ENCODE peak calls at places on chromosomes 4 and X, in eight cellular contexts. One of them, this sample, is unnamed.

GRCh38 chrX:106791495-106791894 is 11.0 kb upstream of the TBC1D8B start:
- DNase-seq in NB4: peak
- DNase-seq in lower lobe of right lung: no peak
- DNase-seq in ascending aorta: no peak
- DNase-seq in lower leg skin: no peak
- DNase-seq in neural crest cell: no peak
- DNase-seq in esophagus muscularis mucosa: no peak
- DNase-seq in mucosa of descending colon: no peak
- DNase-seq in this sample: peak

GRCh38 chrX:140180585-140180984 is 215.3 kb upstream of the CXorf66 start:
- DNase-seq in lower leg skin: no peak
- DNase-seq in esophagus muscularis mucosa: no peak
- DNase-seq in lower lobe of right lung: no peak
- DNase-seq in ascending aorta: no peak
- DNase-seq in mucosa of descending colon: no peak
- DNase-seq in neural crest cell: no peak
- DNase-seq in NB4: no peak
- DNase-seq in this sample: peak

GRCh38 chr4:136463941-136464340 is 1068.4 kb downstream of the PCDH18 start:
- DNase-seq in ascending aorta: no peak
- DNase-seq in NB4: no peak
- DNase-seq in mucosa of descending colon: no peak
- DNase-seq in lower leg skin: no peak
- DNase-seq in neural crest cell: no peak
- DNase-seq in lower lobe of right lung: no peak
- DNase-seq in esophagus muscularis mucosa: no peak
- DNase-seq in this sample: no peak

GRCh38 chrX:13265549-13266132 is 54.2 kb downstream of the ATXN3L start:
- DNase-seq in NB4: no peak
- DNase-seq in mucosa of descending colon: no peak
- DNase-seq in ascending aorta: no peak
- DNase-seq in lower leg skin: no peak
- DNase-seq in lower lobe of right lung: no peak
- DNase-seq in esophagus muscularis mucosa: no peak
- DNase-seq in neural crest cell: no peak
- DNase-seq in this sample: no peak

GRCh38 chrX:111376897-111377601 is 34.9 kb downstream of the DCX start:
- DNase-seq in neural crest cell: peak
- DNase-seq in esophagus muscularis mucosa: no peak
- DNase-seq in NB4: no peak
- DNase-seq in mucosa of descending colon: no peak
- DNase-seq in lower lobe of right lung: no peak
- DNase-seq in ascending aorta: no peak
- DNase-seq in lower leg skin: no peak
- DNase-seq in this sample: no peak

GRCh38 chrX:30570505-30570904 is 7.1 kb downstream of the TASL start:
- DNase-seq in ascending aorta: no peak
- DNase-seq in mucosa of descending colon: no peak
- DNase-seq in NB4: peak
- DNase-seq in neural crest cell: no peak
- DNase-seq in esophagus muscularis mucosa: no peak
- DNase-seq in lower leg skin: no peak
- DNase-seq in lower lobe of right lung: no peak
- DNase-seq in this sample: peak

GRCh38 chr4:109611045-109611616 is 51.1 kb downstream of the MCUB start:
- DNase-seq in neural crest cell: no peak
- DNase-seq in NB4: no peak
- DNase-seq in lower lobe of right lung: no peak
- DNase-seq in ascending aorta: no peak
- DNase-seq in mucosa of descending colon: no peak
- DNase-seq in lower leg skin: no peak
- DNase-seq in esophagus muscularis mucosa: no peak
- DNase-seq in this sample: no peak

GRCh38 chr4:25567253-25567652 is 88.4 kb upstream of the SLC34A2 start:
- DNase-seq in esophagus muscularis mucosa: no peak
- DNase-seq in lower leg skin: no peak
- DNase-seq in lower lobe of right lung: no peak
- DNase-seq in NB4: no peak
- DNase-seq in neural crest cell: no peak
- DNase-seq in mucosa of descending colon: no peak
- DNase-seq in ascending aorta: no peak
- DNase-seq in this sample: no peak

GRCh38 chrX:17990542-17990941 is 129.4 kb upstream of the RAI2 start:
- DNase-seq in mucosa of descending colon: no peak
- DNase-seq in esophagus muscularis mucosa: no peak
- DNase-seq in ascending aorta: no peak
- DNase-seq in lower lobe of right lung: no peak
- DNase-seq in lower leg skin: no peak
- DNase-seq in neural crest cell: no peak
- DNase-seq in NB4: no peak
- DNase-seq in this sample: no peak

GRCh38 chr4:153332936-153333335 is 11.6 kb upstream of the MND1 start:
- DNase-seq in lower lobe of right lung: no peak
- DNase-seq in esophagus muscularis mucosa: no peak
- DNase-seq in NB4: no peak
- DNase-seq in ascending aorta: no peak
- DNase-seq in mucosa of descending colon: no peak
- DNase-seq in neural crest cell: no peak
- DNase-seq in lower leg skin: no peak
- DNase-seq in this sample: peak

GRCh38 chrX:105876658-105877057 is 54.3 kb downstream of the NRK start:
- DNase-seq in lower lobe of right lung: no peak
- DNase-seq in mucosa of descending colon: no peak
- DNase-seq in ascending aorta: no peak
- DNase-seq in NB4: peak
- DNase-seq in neural crest cell: no peak
- DNase-seq in esophagus muscularis mucosa: no peak
- DNase-seq in lower leg skin: no peak
- DNase-seq in this sample: peak

GRCh38 chrX:52216541-52216940 is 31.9 kb downstream of the MAGED4 start:
- DNase-seq in lower leg skin: no peak
- DNase-seq in mucosa of descending colon: no peak
- DNase-seq in esophagus muscularis mucosa: no peak
- DNase-seq in neural crest cell: no peak
- DNase-seq in ascending aorta: no peak
- DNase-seq in lower lobe of right lung: no peak
- DNase-seq in NB4: no peak
- DNase-seq in this sample: no peak

GRCh38 chr4:54440394-54441223 is 211.5 kb downstream of the PDGFRA start:
- DNase-seq in neural crest cell: peak
- DNase-seq in lower leg skin: no peak
- DNase-seq in NB4: peak
- DNase-seq in esophagus muscularis mucosa: no peak
- DNase-seq in ascending aorta: no peak
- DNase-seq in mucosa of descending colon: no peak
- DNase-seq in lower lobe of right lung: no peak
- DNase-seq in this sample: peak

GRCh38 chr4:117137143-117137542 is 51.8 kb upstream of the TRAM1L1 start:
- DNase-seq in neural crest cell: no peak
- DNase-seq in ascending aorta: no peak
- DNase-seq in mucosa of descending colon: no peak
- DNase-seq in esophagus muscularis mucosa: no peak
- DNase-seq in lower lobe of right lung: no peak
- DNase-seq in lower leg skin: no peak
- DNase-seq in NB4: peak
- DNase-seq in this sample: peak

GRCh38 chrX:72470111-72470510 is 102.5 kb downstream of the HDAC8 start:
- DNase-seq in esophagus muscularis mucosa: no peak
- DNase-seq in mucosa of descending colon: no peak
- DNase-seq in neural crest cell: no peak
- DNase-seq in NB4: no peak
- DNase-seq in lower leg skin: no peak
- DNase-seq in lower lobe of right lung: no peak
- DNase-seq in ascending aorta: no peak
- DNase-seq in this sample: no peak

GRCh38 chr4:152099061-152099425 is 338.2 kb upstream of the GATB start:
- DNase-seq in lower leg skin: peak
- DNase-seq in esophagus muscularis mucosa: no peak
- DNase-seq in neural crest cell: no peak
- DNase-seq in ascending aorta: no peak
- DNase-seq in NB4: no peak
- DNase-seq in lower lobe of right lung: no peak
- DNase-seq in mucosa of descending colon: no peak
- DNase-seq in this sample: no peak

GRCh38 chr4:60923075-60923474 is 277.1 kb upstream of the ADGRL3 start:
- DNase-seq in lower lobe of right lung: no peak
- DNase-seq in lower leg skin: no peak
- DNase-seq in NB4: no peak
- DNase-seq in esophagus muscularis mucosa: no peak
- DNase-seq in ascending aorta: no peak
- DNase-seq in mucosa of descending colon: no peak
- DNase-seq in neural crest cell: no peak
- DNase-seq in this sample: no peak

DNA sequence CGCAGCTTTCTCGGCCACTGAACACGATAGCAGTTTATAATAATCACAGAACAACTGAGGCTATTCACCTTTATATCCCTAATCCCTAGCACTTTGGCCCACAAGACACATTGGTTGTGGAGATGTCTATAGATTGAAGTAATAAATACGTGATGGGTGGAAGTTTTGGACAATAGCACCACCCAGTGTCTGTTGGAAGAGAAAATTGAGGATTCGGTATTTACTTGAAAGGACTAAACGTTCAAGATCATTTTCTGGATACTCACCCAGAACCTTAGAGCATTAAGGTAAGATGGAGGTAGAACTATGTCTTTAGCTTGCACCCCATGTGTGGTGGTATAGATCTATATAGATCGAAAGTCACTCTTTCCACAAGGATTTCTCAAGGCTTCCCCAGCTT is 792 bp upstream of the TMSB15A start:
- DNase-seq in mucosa of descending colon: no peak
- DNase-seq in ascending aorta: no peak
- DNase-seq in esophagus muscularis mucosa: no peak
- DNase-seq in lower lobe of right lung: no peak
- DNase-seq in neural crest cell: no peak
- DNase-seq in lower leg skin: no peak
- DNase-seq in NB4: peak
- DNase-seq in this sample: peak
- TF ChIP-seq CTCF in mucosa of descending colon: no peak
- TF ChIP-seq CTCF in ascending aorta: no peak
- TF ChIP-seq CTCF in esophagus muscularis mucosa: no peak
- TF ChIP-seq CTCF in lower lobe of right lung: peak
- TF ChIP-seq CTCF in neural crest cell: peak
- TF ChIP-seq CTCF in lower leg skin: no peak
- TF ChIP-seq CTCF in NB4: no peak
- TF ChIP-seq CTCF in this sample: peak

DNA sequence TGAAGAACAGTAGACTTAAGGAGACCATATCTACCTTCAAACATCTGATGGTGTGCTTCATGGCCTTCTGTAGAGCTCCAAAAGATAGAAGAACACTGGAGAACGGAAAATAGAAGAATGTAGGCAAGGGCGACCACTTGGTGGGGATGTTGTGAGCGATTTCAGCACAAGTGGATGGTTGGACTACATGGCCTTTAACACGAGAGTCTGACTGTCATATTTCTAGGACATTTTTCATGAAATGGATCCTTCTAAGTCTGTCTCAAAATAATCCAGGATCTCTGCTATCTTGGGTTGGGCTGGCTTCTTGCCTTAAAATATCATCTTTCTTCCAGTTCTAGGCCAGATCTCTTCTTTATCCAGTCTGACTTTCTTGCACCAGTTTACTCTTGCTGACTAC is 1.3 kb upstream of the MID1IP1 start:
- DNase-seq in lower leg skin: no peak
- DNase-seq in esophagus muscularis mucosa: no peak
- DNase-seq in lower lobe of right lung: no peak
- DNase-seq in mucosa of descending colon: no peak
- DNase-seq in neural crest cell: no peak
- DNase-seq in NB4: peak
- DNase-seq in ascending aorta: no peak
- DNase-seq in this sample: peak
- TF ChIP-seq CTCF in lower leg skin: no peak
- TF ChIP-seq CTCF in esophagus muscularis mucosa: no peak
- TF ChIP-seq CTCF in lower lobe of right lung: no peak
- TF ChIP-seq CTCF in mucosa of descending colon: no peak
- TF ChIP-seq CTCF in neural crest cell: no peak
- TF ChIP-seq CTCF in NB4: no peak
- TF ChIP-seq CTCF in ascending aorta: no peak
- TF ChIP-seq CTCF in this sample: no peak

GRCh38 chr4:6709230-6710114 is at the start of gene MRFAP1L1:
- DNase-seq in esophagus muscularis mucosa: peak
- DNase-seq in NB4: peak
- DNase-seq in neural crest cell: peak
- DNase-seq in lower leg skin: peak
- DNase-seq in mucosa of descending colon: peak
- DNase-seq in lower lobe of right lung: peak
- DNase-seq in ascending aorta: peak
- DNase-seq in this sample: peak
- TF ChIP-seq CTCF in esophagus muscularis mucosa: peak
- TF ChIP-seq CTCF in NB4: no peak
- TF ChIP-seq CTCF in neural crest cell: peak
- TF ChIP-seq CTCF in lower leg skin: no peak
- TF ChIP-seq CTCF in mucosa of descending colon: no peak
- TF ChIP-seq CTCF in lower lobe of right lung: no peak
- TF ChIP-seq CTCF in ascending aorta: no peak
- TF ChIP-seq CTCF in this sample: peak

GRCh38 chr4:12120968-12121367 is 692.3 kb upstream of the HS3ST1 start:
- DNase-seq in lower leg skin: no peak
- DNase-seq in neural crest cell: no peak
- DNase-seq in lower lobe of right lung: no peak
- DNase-seq in ascending aorta: no peak
- DNase-seq in esophagus muscularis mucosa: no peak
- DNase-seq in NB4: no peak
- DNase-seq in mucosa of descending colon: no peak
- DNase-seq in this sample: no peak

GRCh38 chr4:12122316-12122715 is 693.6 kb upstream of the HS3ST1 start:
- DNase-seq in lower lobe of right lung: no peak
- DNase-seq in lower leg skin: no peak
- DNase-seq in esophagus muscularis mucosa: no peak
- DNase-seq in NB4: no peak
- DNase-seq in neural crest cell: no peak
- DNase-seq in ascending aorta: no peak
- DNase-seq in mucosa of descending colon: no peak
- DNase-seq in this sample: no peak

GRCh38 chr4:12116009-12116542 is 687.4 kb upstream of the HS3ST1 start:
- DNase-seq in mucosa of descending colon: no peak
- DNase-seq in NB4: no peak
- DNase-seq in esophagus muscularis mucosa: no peak
- DNase-seq in neural crest cell: no peak
- DNase-seq in lower leg skin: no peak
- DNase-seq in ascending aorta: no peak
- DNase-seq in lower lobe of right lung: no peak
- DNase-seq in this sample: no peak

GRCh38 chr4:12123709-12124108 is 695.0 kb upstream of the HS3ST1 start:
- DNase-seq in neural crest cell: no peak
- DNase-seq in mucosa of descending colon: no peak
- DNase-seq in lower lobe of right lung: no peak
- DNase-seq in ascending aorta: no peak
- DNase-seq in NB4: peak
- DNase-seq in esophagus muscularis mucosa: no peak
- DNase-seq in lower leg skin: no peak
- DNase-seq in this sample: no peak

DNA sequence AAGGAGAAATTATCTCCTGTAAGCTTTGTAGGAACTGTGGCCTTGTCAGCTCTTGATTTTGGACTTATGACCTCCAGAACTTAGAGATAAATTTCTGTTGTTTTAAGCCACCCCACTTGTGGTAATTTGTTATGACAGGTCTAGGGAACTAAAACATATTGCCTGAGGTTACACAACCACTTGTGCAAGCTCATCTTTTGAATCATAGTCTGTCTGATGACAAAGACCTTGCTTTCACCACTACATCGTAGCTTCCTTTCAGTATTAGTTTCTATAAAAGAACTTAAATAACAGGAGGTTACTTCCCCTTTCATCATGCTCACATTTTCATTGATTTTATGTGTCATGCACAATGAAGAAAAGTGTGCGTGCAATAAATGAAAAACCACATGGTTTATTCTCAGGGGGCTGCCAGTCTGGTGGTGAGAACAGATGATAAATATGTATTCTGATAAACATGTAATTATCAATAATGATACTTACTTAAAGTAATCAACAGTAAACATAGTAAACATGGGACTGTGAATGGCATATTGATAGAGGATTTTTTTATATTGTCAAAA is 690.0 kb upstream of the HS3ST1 start:
- DNase-seq in neural crest cell: no peak
- DNase-seq in ascending aorta: no peak
- DNase-seq in lower leg skin: no peak
- DNase-seq in lower lobe of right lung: no peak
- DNase-seq in esophagus muscularis mucosa: no peak
- DNase-seq in NB4: peak
- DNase-seq in mucosa of descending colon: no peak
- DNase-seq in this sample: peak
- TF ChIP-seq CTCF in neural crest cell: no peak
- TF ChIP-seq CTCF in ascending aorta: no peak
- TF ChIP-seq CTCF in lower leg skin: no peak
- TF ChIP-seq CTCF in lower lobe of right lung: no peak
- TF ChIP-seq CTCF in esophagus muscularis mucosa: no peak
- TF ChIP-seq CTCF in NB4: no peak
- TF ChIP-seq CTCF in mucosa of descending colon: no peak
- TF ChIP-seq CTCF in this sample: no peak

This sample was measured in fibroblast of mammary gland.